ENCODE peak calls at places on chromosomes 1 and 21, in four cellular contexts. One of them, this sample, is unnamed.

GRCh38 chr1:53421208-53421607 is 38.0 kb upstream of the DMRTB1 start:
- DNase-seq in H1: no peak
- DNase-seq in upper lobe of left lung: no peak
- DNase-seq in HL-60: no peak
- DNase-seq in this sample: no peak

GRCh38 chr1:98086156-98086555 is 165.3 kb upstream of the DPYD start:
- DNase-seq in H1: no peak
- DNase-seq in upper lobe of left lung: no peak
- DNase-seq in HL-60: no peak
- DNase-seq in this sample: no peak

GRCh38 chr1:168991667-168992475 is 114.6 kb upstream of the ATP1B1 start:
- DNase-seq in H1: no peak
- DNase-seq in upper lobe of left lung: no peak
- DNase-seq in HL-60: no peak
- DNase-seq in this sample: no peak

GRCh38 chr21:43727571-43728466 is 8.9 kb downstream of the PDXK start:
- DNase-seq in H1: no peak
- DNase-seq in upper lobe of left lung: no peak
- DNase-seq in HL-60: peak
- DNase-seq in this sample: no peak

GRCh38 chr1:112337028-112337531 is 58.9 kb upstream of the CTTNBP2NL start:
- DNase-seq in H1: no peak
- DNase-seq in upper lobe of left lung: no peak
- DNase-seq in HL-60: peak
- DNase-seq in this sample: no peak

GRCh38 chr1:115679141-115679611 is 37.4 kb downstream of the VANGL1 start:
- DNase-seq in H1: no peak
- DNase-seq in upper lobe of left lung: peak
- DNase-seq in HL-60: no peak
- DNase-seq in this sample: no peak

GRCh38 chr1:32247983-32248889 is 1.2 kb downstream of the FAM167B start:
- DNase-seq in H1: peak
- DNase-seq in upper lobe of left lung: peak
- DNase-seq in HL-60: peak
- DNase-seq in this sample: peak

GRCh38 chr1:109248444-109248796 is 919 bp upstream of the CELSR2 start:
- DNase-seq in H1: no peak
- DNase-seq in upper lobe of left lung: no peak
- DNase-seq in HL-60: no peak
- DNase-seq in this sample: peak

GRCh38 chr1:9900142-9901043 is 9.7 kb downstream of the CTNNBIP1 start:
- DNase-seq in H1: no peak
- DNase-seq in upper lobe of left lung: no peak
- DNase-seq in HL-60: peak
- DNase-seq in this sample: no peak

GRCh38 chr1:4931486-4931885 is 277.1 kb downstream of the AJAP1 start:
- DNase-seq in H1: no peak
- DNase-seq in upper lobe of left lung: no peak
- DNase-seq in HL-60: no peak
- DNase-seq in this sample: no peak

GRCh38 chr1:111735858-111736544 is 3.2 kb downstream of the INKA2 start:
- DNase-seq in H1: peak
- DNase-seq in upper lobe of left lung: no peak
- DNase-seq in HL-60: no peak
- DNase-seq in this sample: no peak

GRCh38 chr1:54490361-54491248 is 57.4 kb upstream of the ACOT11 start:
- DNase-seq in H1: peak
- DNase-seq in upper lobe of left lung: no peak
- DNase-seq in HL-60: no peak
- DNase-seq in this sample: no peak

GRCh38 chr1:246506440-246506784 is 667 bp downstream of the SMYD3 start:
- DNase-seq in H1: no peak
- DNase-seq in upper lobe of left lung: no peak
- DNase-seq in HL-60: no peak
- DNase-seq in this sample: no peak

GRCh38 chr1:211378844-211379243 is 52.2 kb downstream of the TRAF5 start:
- DNase-seq in H1: no peak
- DNase-seq in upper lobe of left lung: no peak
- DNase-seq in HL-60: no peak
- DNase-seq in this sample: no peak

GRCh38 chr21:34337741-34338140 is 26.1 kb upstream of the KCNE2 start:
- DNase-seq in H1: no peak
- DNase-seq in upper lobe of left lung: no peak
- DNase-seq in HL-60: no peak
- DNase-seq in this sample: no peak

GRCh38 chr1:31366796-31367195 is 6.1 kb downstream of the FABP3 start:
- DNase-seq in H1: no peak
- DNase-seq in upper lobe of left lung: no peak
- DNase-seq in HL-60: no peak
- DNase-seq in this sample: no peak

GRCh38 chr1:31755197-31755611 is 8.9 kb downstream of the ADGRB2 start:
- DNase-seq in H1: no peak
- DNase-seq in upper lobe of left lung: no peak
- DNase-seq in HL-60: no peak
- DNase-seq in this sample: no peak

GRCh38 chr1:161038523-161039153 is at the start of gene TSTD1:
- DNase-seq in H1: peak
- DNase-seq in upper lobe of left lung: peak
- DNase-seq in HL-60: peak
- DNase-seq in this sample: peak

GRCh38 chr1:219897914-219898313 is 30.4 kb downstream of the SLC30A10 start:
- DNase-seq in H1: no peak
- DNase-seq in upper lobe of left lung: no peak
- DNase-seq in HL-60: no peak
- DNase-seq in this sample: no peak

GRCh38 chr1:183470961-183471747 is 1.1 kb upstream of the SMG7 start:
- DNase-seq in H1: peak
- DNase-seq in upper lobe of left lung: peak
- DNase-seq in HL-60: peak
- DNase-seq in this sample: peak

GRCh38 chr1:175376194-175376593 is 183.6 kb upstream of the KIAA0040 start:
- DNase-seq in H1: no peak
- DNase-seq in upper lobe of left lung: no peak
- DNase-seq in HL-60: no peak
- DNase-seq in this sample: no peak

GRCh38 chr1:169326644-169327316 is 40.8 kb downstream of the NME7 start:
- DNase-seq in H1: no peak
- DNase-seq in upper lobe of left lung: no peak
- DNase-seq in HL-60: no peak
- DNase-seq in this sample: no peak

GRCh38 chr1:210233495-210234253 is 1.1 kb downstream of the SERTAD4 start:
- DNase-seq in H1: peak
- DNase-seq in upper lobe of left lung: peak
- DNase-seq in HL-60: no peak
- DNase-seq in this sample: no peak

GRCh38 chr1:185200889-185201288 is 43.9 kb downstream of the SWT1 start:
- DNase-seq in H1: peak
- DNase-seq in upper lobe of left lung: no peak
- DNase-seq in HL-60: no peak
- DNase-seq in this sample: no peak

GRCh38 chr1:25167269-25168192 is 64.8 kb downstream of the SYF2 start:
- DNase-seq in H1: peak
- DNase-seq in upper lobe of left lung: no peak
- DNase-seq in HL-60: no peak
- DNase-seq in this sample: no peak

GRCh38 chr1:17563494-17564281 is 24.2 kb downstream of the ARHGEF10L start:
- DNase-seq in H1: no peak
- DNase-seq in upper lobe of left lung: no peak
- DNase-seq in HL-60: no peak
- DNase-seq in this sample: no peak

GRCh38 chr1:41862411-41863221 is 56.1 kb downstream of the HIVEP3 start:
- DNase-seq in H1: no peak
- DNase-seq in upper lobe of left lung: no peak
- DNase-seq in HL-60: no peak
- DNase-seq in this sample: no peak

GRCh38 chr1:80036690-80037432 is 1030.3 kb upstream of the ADGRL4 start:
- DNase-seq in H1: no peak
- DNase-seq in upper lobe of left lung: no peak
- DNase-seq in HL-60: no peak
- DNase-seq in this sample: no peak

GRCh38 chr1:160167580-160167979 is 16.2 kb downstream of the ATP1A4 start:
- DNase-seq in H1: no peak
- DNase-seq in upper lobe of left lung: no peak
- DNase-seq in HL-60: no peak
- DNase-seq in this sample: no peak

GRCh38 chr1:9281071-9281827 is 11.4 kb upstream of the SPSB1 start:
- DNase-seq in H1: no peak
- DNase-seq in upper lobe of left lung: no peak
- DNase-seq in HL-60: no peak
- DNase-seq in this sample: no peak

GRCh38 chr1:25683177-25683576 is 66.6 kb downstream of the MAN1C1 start:
- DNase-seq in H1: no peak
- DNase-seq in upper lobe of left lung: no peak
- DNase-seq in HL-60: no peak
- DNase-seq in this sample: no peak

GRCh38 chr1:8381618-8382017 is 63.7 kb downstream of the SLC45A1 start:
- DNase-seq in H1: no peak
- DNase-seq in upper lobe of left lung: no peak
- DNase-seq in HL-60: no peak
- DNase-seq in this sample: no peak

GRCh38 chr1:227961651-227962050 is 13.9 kb upstream of the WNT9A start:
- DNase-seq in H1: no peak
- DNase-seq in upper lobe of left lung: no peak
- DNase-seq in HL-60: no peak
- DNase-seq in this sample: no peak

GRCh38 chr1:59163268-59164092 is 133.4 kb upstream of the FGGY start:
- DNase-seq in H1: no peak
- DNase-seq in upper lobe of left lung: no peak
- DNase-seq in HL-60: no peak
- DNase-seq in this sample: no peak

GRCh38 chr1:115237507-115237906 is 100.5 kb downstream of the NGF start:
- DNase-seq in H1: no peak
- DNase-seq in upper lobe of left lung: no peak
- DNase-seq in HL-60: no peak
- DNase-seq in this sample: no peak

GRCh38 chr1:14027099-14027498 is 327.1 kb downstream of the PRDM2 start:
- DNase-seq in H1: no peak
- DNase-seq in upper lobe of left lung: no peak
- DNase-seq in HL-60: no peak
- DNase-seq in this sample: no peak

GRCh38 chr1:187527346-187527745 is 698.6 kb downstream of the PLA2G4A start:
- DNase-seq in H1: no peak
- DNase-seq in upper lobe of left lung: no peak
- DNase-seq in HL-60: no peak
- DNase-seq in this sample: no peak

GRCh38 chr1:17097787-17098186 is 21.5 kb downstream of the PADI2 start:
- DNase-seq in H1: no peak
- DNase-seq in upper lobe of left lung: no peak
- DNase-seq in HL-60: no peak
- DNase-seq in this sample: no peak

GRCh38 chr1:38027201-38028104 is 14.9 kb downstream of the UTP11 start:
- DNase-seq in H1: no peak
- DNase-seq in upper lobe of left lung: no peak
- DNase-seq in HL-60: no peak
- DNase-seq in this sample: no peak

GRCh38 chr21:31338892-31339368 is 5.1 kb downstream of the TIAM1 start:
- DNase-seq in H1: no peak
- DNase-seq in upper lobe of left lung: no peak
- DNase-seq in HL-60: no peak
- DNase-seq in this sample: no peak

GRCh38 chr1:198906739-198907422 is 268.0 kb downstream of the PTPRC start:
- DNase-seq in H1: no peak
- DNase-seq in upper lobe of left lung: no peak
- DNase-seq in HL-60: no peak
- DNase-seq in this sample: no peak

GRCh38 chr1:198904356-198904755 is 265.5 kb downstream of the PTPRC start:
- DNase-seq in H1: no peak
- DNase-seq in upper lobe of left lung: no peak
- DNase-seq in HL-60: no peak
- DNase-seq in this sample: no peak

GRCh38 chr1:198901280-198901679 is 262.4 kb downstream of the PTPRC start:
- DNase-seq in H1: no peak
- DNase-seq in upper lobe of left lung: no peak
- DNase-seq in HL-60: no peak
- DNase-seq in this sample: no peak

GRCh38 chr1:198903203-198903602 is 264.4 kb downstream of the PTPRC start:
- DNase-seq in H1: no peak
- DNase-seq in upper lobe of left lung: no peak
- DNase-seq in HL-60: no peak
- DNase-seq in this sample: no peak

GRCh38 chr1:198902616-198903140 is 263.8 kb downstream of the PTPRC start:
- DNase-seq in H1: no peak
- DNase-seq in upper lobe of left lung: no peak
- DNase-seq in HL-60: no peak
- DNase-seq in this sample: no peak
- TF ChIP-seq POLR2AphosphoS5 in H1: no peak
- TF ChIP-seq POLR2AphosphoS5 in upper lobe of left lung: no peak
- TF ChIP-seq POLR2AphosphoS5 in HL-60: peak
- TF ChIP-seq POLR2AphosphoS5 in this sample: no peak

DNA sequence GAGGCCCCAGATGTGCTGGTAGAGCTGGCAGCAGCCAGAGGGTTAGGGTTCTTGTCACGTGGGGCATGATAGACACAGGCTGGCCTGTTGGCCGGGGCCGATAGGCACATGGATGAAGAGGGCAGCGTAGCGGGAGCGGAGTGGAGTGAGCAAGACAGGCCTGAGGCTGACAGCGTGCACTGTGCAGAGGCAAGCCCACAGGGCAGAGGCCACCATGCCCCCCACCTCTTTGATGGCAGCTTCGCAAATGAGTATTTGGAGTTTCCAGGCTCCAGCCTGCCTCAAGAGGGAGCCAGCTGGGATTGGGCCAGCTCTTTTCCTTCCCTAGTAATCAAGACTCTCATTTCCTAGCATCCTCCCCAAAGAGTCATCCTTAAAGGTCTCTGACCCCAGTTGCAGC is 43.5 kb downstream of the TMCC2 start:
- DNase-seq in H1: no peak
- DNase-seq in upper lobe of left lung: no peak
- DNase-seq in HL-60: no peak
- DNase-seq in this sample: no peak
- TF ChIP-seq POLR2AphosphoS5 in H1: no peak
- TF ChIP-seq POLR2AphosphoS5 in upper lobe of left lung: no peak
- TF ChIP-seq POLR2AphosphoS5 in HL-60: no peak
- TF ChIP-seq POLR2AphosphoS5 in this sample: no peak

GRCh38 chr1:201559679-201560162 is 20.8 kb downstream of the NAV1 start:
- DNase-seq in H1: peak
- DNase-seq in upper lobe of left lung: peak
- DNase-seq in HL-60: peak
- DNase-seq in this sample: peak
- TF ChIP-seq POLR2AphosphoS5 in H1: no peak
- TF ChIP-seq POLR2AphosphoS5 in upper lobe of left lung: no peak
- TF ChIP-seq POLR2AphosphoS5 in HL-60: no peak
- TF ChIP-seq POLR2AphosphoS5 in this sample: no peak

GRCh38 chr1:15603050-15603965 is 13.9 kb upstream of the DDI2 start:
- DNase-seq in H1: peak
- DNase-seq in upper lobe of left lung: peak
- DNase-seq in HL-60: peak
- DNase-seq in this sample: peak
- TF ChIP-seq POLR2AphosphoS5 in H1: no peak
- TF ChIP-seq POLR2AphosphoS5 in upper lobe of left lung: peak
- TF ChIP-seq POLR2AphosphoS5 in HL-60: peak
- TF ChIP-seq POLR2AphosphoS5 in this sample: no peak